ENCODE peak calls at places on chromosomes 5 and 9, in six cellular contexts. L is H9, P is mesenchymal stem cell, R is H1, B is IMR-90, N is trophoblast cell. Y is an unnamed sample.

GRCh38 chr5:176780951-176781350 is 29.4 kb upstream of the UNC5A start:
- DNase-seq in R (no peak), N (no peak), L (peak; percentile 20), P (no peak), B (no peak), Y (no peak)

GRCh38 chr5:23007762-23008161 is 154.6 kb upstream of the CDH12 start:
- DNase-seq in R (no peak), L (no peak), P (no peak), B (no peak), N (no peak), Y (no peak)

GRCh38 chr5:80238778-80239679 is 16.8 kb downstream of the SERINC5 start:
- DNase-seq in B (peak; percentile 61), R (no peak), P (no peak), N (no peak), L (no peak), Y (no peak)

GRCh38 chr5:72234265-72234700 is 85.8 kb downstream of the MRPS27 start:
- DNase-seq in R (no peak), P (peak; percentile 62), N (peak; percentile 81), L (no peak), B (peak; percentile 73), Y (no peak)

GRCh38 chr5:343461-344401 is 22.2 kb downstream of the AHRR start:
- DNase-seq in B (peak; percentile 73), P (peak; percentile 82), R (peak; percentile 62), N (peak; percentile 64), L (no peak), Y (no peak)

GRCh38 chr5:91645347-91645746 is 262.2 kb upstream of the ARRDC3 start:
- DNase-seq in R (no peak), P (no peak), N (no peak), L (no peak), B (no peak), Y (no peak)

GRCh38 chr5:68277427-68277826 is 61.9 kb downstream of the PIK3R1 start:
- DNase-seq in B (peak; percentile 77), P (no peak), R (no peak), L (no peak), N (peak; percentile 66), Y (no peak)

GRCh38 chr5:80231243-80231642 is 24.6 kb downstream of the SERINC5 start:
- DNase-seq in N (no peak), L (no peak), B (peak; percentile 90), P (peak; percentile 52), R (no peak), Y (no peak)

GRCh38 chr9:85536076-85536475 is 205.7 kb downstream of the AGTPBP1 start:
- DNase-seq in P (peak; percentile 46), N (peak; percentile 90), B (peak; percentile 60), L (no peak), R (no peak), Y (no peak)

GRCh38 chr9:125446581-125447094 is 185.0 kb downstream of the GAPVD1 start:
- DNase-seq in N (no peak), P (no peak), R (no peak), B (no peak), L (no peak), Y (no peak)

DNA sequence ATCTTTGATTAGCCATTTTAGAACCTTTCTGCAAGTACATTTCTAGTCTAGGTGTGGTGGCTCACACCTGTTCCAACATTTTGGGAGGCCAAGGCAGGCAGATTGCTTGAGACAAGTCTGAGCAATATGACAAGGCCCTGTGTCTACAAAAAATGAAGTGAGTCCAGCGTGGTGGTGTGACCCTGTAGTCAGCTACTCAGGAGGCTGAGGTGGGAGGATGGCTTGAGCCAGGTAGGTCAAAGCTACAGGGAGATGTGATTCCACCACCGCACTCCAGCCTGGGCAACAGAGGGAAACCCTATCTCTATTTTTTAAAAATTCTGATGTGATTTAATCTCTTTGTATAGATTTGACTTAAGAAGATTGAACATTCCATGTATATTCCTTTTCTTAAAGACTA is 95.7 kb upstream of the FAM120A start:
- DNase-seq in B (no peak), P (no peak), N (no peak), L (peak; percentile 52), R (no peak), Y (no peak)
- H2BK5ac ChIP-seq in B (no peak overlapping the region), P (no peak overlapping the region), N (no peak overlapping the region), L (no peak overlapping the region), R (no peak overlapping the region), Y (no peak overlapping the region)

DNA sequence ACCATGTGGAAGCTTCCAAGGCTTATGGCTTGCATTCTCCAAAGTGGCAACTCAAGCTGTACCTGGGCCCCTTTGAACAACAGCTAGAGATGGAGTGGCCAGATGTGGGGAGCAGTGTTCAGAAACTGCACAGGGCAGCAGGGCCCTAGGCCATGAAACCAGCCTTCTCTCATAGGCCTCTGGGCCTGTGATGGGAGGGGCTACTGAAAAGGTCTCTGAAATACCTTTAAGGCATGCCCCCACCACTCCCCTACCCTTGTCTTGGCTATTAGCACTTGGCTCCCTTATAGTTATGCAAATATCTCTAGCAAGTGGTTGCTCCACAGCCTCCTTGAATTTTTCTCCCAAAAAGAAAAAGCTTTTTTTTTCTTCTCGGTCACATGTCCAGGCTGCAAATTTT is 1014.6 kb downstream of the DTWD2 start:
- DNase-seq in P (no peak), N (no peak), R (no peak), L (peak; percentile 71), B (no peak), Y (no peak)
- H3K18ac ChIP-seq in P (no peak overlapping the region), N (no peak overlapping the region), R (no peak overlapping the region), L (no peak overlapping the region), B (no peak overlapping the region), Y (no peak overlapping the region)

GRCh38 chr5:4212981-4213819 is 617.6 kb downstream of the IRX1 start:
- DNase-seq in P (no peak), B (no peak), N (no peak), R (no peak), L (no peak), Y (peak; percentile 69)

GRCh38 chr5:4208996-4209395 is 613.4 kb downstream of the IRX1 start:
- DNase-seq in L (no peak), P (no peak), N (no peak), B (no peak), R (no peak), Y (no peak)

GRCh38 chr5:4208537-4208936 is 612.9 kb downstream of the IRX1 start:
- DNase-seq in P (no peak), R (no peak), N (no peak), B (no peak), L (no peak), Y (no peak)

GRCh38 chr5:4215143-4215542 is 619.5 kb downstream of the IRX1 start:
- DNase-seq in B (no peak), R (no peak), L (no peak), N (no peak), P (no peak), Y (no peak)

GRCh38 chr5:4212071-4212739 is 616.6 kb downstream of the IRX1 start:
- DNase-seq in B (no peak), R (no peak), N (no peak), L (no peak), P (no peak), Y (no peak)
- H2BK5ac ChIP-seq in B (no peak overlapping the region), R (peak overlapping the region; percentile 5), N (no peak overlapping the region), L (no peak overlapping the region), P (no peak overlapping the region), Y (peak overlapping the region; percentile 63)

DNA sequence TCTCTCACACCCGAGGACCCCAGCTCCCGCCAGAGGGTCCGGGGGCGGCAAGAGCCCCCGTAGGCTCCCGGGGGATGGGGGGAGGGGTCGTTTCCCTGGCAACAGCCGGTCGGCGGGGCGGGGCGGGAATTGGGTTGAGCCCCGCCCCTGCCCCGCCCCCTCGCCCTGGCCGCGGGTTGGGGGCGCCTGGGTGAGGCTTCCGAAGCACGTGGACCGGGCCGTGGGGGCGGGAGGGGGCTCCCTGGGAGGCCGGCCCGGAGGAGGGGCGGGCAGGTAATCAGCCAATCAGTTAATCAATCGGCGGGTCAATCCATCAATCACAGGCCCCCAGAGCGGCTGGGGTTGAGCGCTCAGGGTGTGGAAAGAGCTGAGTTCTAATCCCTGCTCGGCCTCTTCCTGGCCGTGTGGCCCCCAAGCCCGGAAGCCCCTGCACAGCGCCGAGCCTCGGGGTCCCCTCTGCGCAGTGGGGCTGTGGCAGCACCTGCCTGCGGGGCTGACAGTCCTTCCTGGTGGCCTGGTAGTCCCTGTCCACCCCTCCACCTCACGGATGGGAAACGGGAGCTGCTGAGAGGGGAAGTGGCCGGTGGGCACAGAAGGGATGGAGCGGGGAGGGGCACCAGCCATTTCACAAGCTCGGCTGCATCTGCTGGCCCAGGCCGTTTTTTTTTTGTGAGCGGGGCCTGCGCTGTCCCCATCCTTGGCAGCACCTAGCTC is 174.3 kb upstream of the IER5L start:
- DNase-seq in P (no peak), R (peak; percentile 93), B (no peak), L (peak; percentile 92), N (no peak), Y (peak; percentile 80)
- H3K18ac ChIP-seq in P (peak overlapping the region; percentile 97), R (peak overlapping the region; percentile 93), B (peak overlapping the region; percentile 92), L (no peak overlapping the region), N (peak overlapping the region; percentile 95), Y (peak overlapping the region; percentile 99)

GRCh38 chr9:119697996-119698395 is 328.8 kb upstream of the BRINP1 start:
- DNase-seq in N (no peak), P (no peak), L (no peak), B (no peak), R (no peak), Y (peak; percentile 2)
- H2BK5ac ChIP-seq in N (no peak overlapping the region), P (no peak overlapping the region), L (no peak overlapping the region), B (no peak overlapping the region), R (no peak overlapping the region), Y (no peak overlapping the region)

GRCh38 chr5:31135542-31135941 is 57.9 kb upstream of the CDH6 start:
- DNase-seq in N (no peak), B (no peak), P (no peak), L (no peak), R (no peak), Y (no peak)

GRCh38 chr5:31133488-31133887 is 60.0 kb upstream of the CDH6 start:
- DNase-seq in L (no peak), N (no peak), R (no peak), P (peak; percentile 56), B (peak; percentile 61), Y (no peak)

GRCh38 chr5:31124906-31125305 is 68.6 kb upstream of the CDH6 start:
- DNase-seq in R (no peak), N (no peak), L (no peak), P (no peak), B (no peak), Y (no peak)

GRCh38 chr5:31131381-31131811 is 62.1 kb upstream of the CDH6 start:
- DNase-seq in B (peak; percentile 38), N (no peak), R (no peak), P (no peak), L (no peak), Y (no peak)

GRCh38 chr5:31130682-31131081 is 62.8 kb upstream of the CDH6 start:
- DNase-seq in N (no peak), L (no peak), B (no peak), P (no peak), R (no peak), Y (no peak)
- H3K18ac ChIP-seq in N (no peak overlapping the region), L (no peak overlapping the region), B (no peak overlapping the region), P (no peak overlapping the region), R (no peak overlapping the region), Y (no peak overlapping the region)